ENCODE peak calls at places on chromosome 1, in seven cellular contexts. One of them, this sample, is unnamed.

GRCh38 chr1:19981170-19981506 is 1.7 kb upstream of the PLA2G2A start:
- DNase-seq in GM12878: no peak
- DNase-seq in HCT116: no peak
- DNase-seq in K562: no peak
- DNase-seq in SK-N-SH: no peak
- DNase-seq in HepG2: no peak
- DNase-seq in H1: no peak
- DNase-seq in this sample: no peak

GRCh38 chr1:178169649-178170048 is 75.7 kb downstream of the RASAL2 start:
- DNase-seq in GM12878: no peak
- DNase-seq in HCT116: no peak
- DNase-seq in K562: no peak
- DNase-seq in SK-N-SH: no peak
- DNase-seq in HepG2: no peak
- DNase-seq in H1: no peak
- DNase-seq in this sample: no peak

GRCh38 chr1:108049083-108049819 is 84.3 kb upstream of the VAV3 start:
- DNase-seq in GM12878: no peak
- DNase-seq in HCT116: no peak
- DNase-seq in K562: peak; percentile 21
- DNase-seq in SK-N-SH: peak; percentile 18
- DNase-seq in HepG2: no peak
- DNase-seq in H1: no peak
- DNase-seq in this sample: no peak

GRCh38 chr1:6235302-6235680 is 473 bp downstream of the ICMT start:
- DNase-seq in GM12878: no peak
- DNase-seq in HCT116: no peak
- DNase-seq in K562: peak; percentile 51
- DNase-seq in SK-N-SH: no peak
- DNase-seq in HepG2: no peak
- DNase-seq in H1: no peak
- DNase-seq in this sample: no peak

GRCh38 chr1:196558424-196558823 is 49.8 kb downstream of the KCNT2 start:
- DNase-seq in GM12878: no peak
- DNase-seq in HCT116: no peak
- DNase-seq in K562: no peak
- DNase-seq in SK-N-SH: no peak
- DNase-seq in HepG2: no peak
- DNase-seq in H1: no peak
- DNase-seq in this sample: peak; percentile 44

GRCh38 chr1:211534545-211535291 is 42.8 kb upstream of the RD3 start:
- DNase-seq in GM12878: no peak
- DNase-seq in HCT116: no peak
- DNase-seq in K562: no peak
- DNase-seq in SK-N-SH: no peak
- DNase-seq in HepG2: no peak
- DNase-seq in H1: no peak
- DNase-seq in this sample: no peak

GRCh38 chr1:117607471-117607870 is 1.6 kb downstream of the TENT5C start:
- DNase-seq in GM12878: no peak
- DNase-seq in HCT116: no peak
- DNase-seq in K562: peak; percentile 53
- DNase-seq in SK-N-SH: no peak
- DNase-seq in HepG2: no peak
- DNase-seq in H1: no peak
- DNase-seq in this sample: no peak

GRCh38 chr1:21508580-21509350 is 458 bp upstream of the ALPL start:
- DNase-seq in GM12878: no peak
- DNase-seq in HCT116: no peak
- DNase-seq in K562: peak; percentile 82
- DNase-seq in SK-N-SH: peak; percentile 97
- DNase-seq in HepG2: no peak
- DNase-seq in H1: peak; percentile 67
- DNase-seq in this sample: peak; percentile 48

GRCh38 chr1:235860829-235861228 is 5.9 kb downstream of the LYST start:
- DNase-seq in GM12878: no peak
- DNase-seq in HCT116: no peak
- DNase-seq in K562: no peak
- DNase-seq in SK-N-SH: no peak
- DNase-seq in HepG2: no peak
- DNase-seq in H1: no peak
- DNase-seq in this sample: no peak

GRCh38 chr1:181062800-181063428 is 25.6 kb upstream of the IER5 start:
- DNase-seq in GM12878: peak; percentile 87
- DNase-seq in HCT116: no peak
- DNase-seq in K562: no peak
- DNase-seq in SK-N-SH: no peak
- DNase-seq in HepG2: no peak
- DNase-seq in H1: no peak
- DNase-seq in this sample: no peak

GRCh38 chr1:59672851-59673574 is 141.7 kb upstream of the HOOK1 start:
- DNase-seq in GM12878: no peak
- DNase-seq in HCT116: peak; percentile 56
- DNase-seq in K562: no peak
- DNase-seq in SK-N-SH: no peak
- DNase-seq in HepG2: peak; percentile 63
- DNase-seq in H1: no peak
- DNase-seq in this sample: no peak
- TF ChIP-seq JUND in GM12878: no peak
- TF ChIP-seq JUND in HCT116: peak; percentile 92
- TF ChIP-seq JUND in K562: no peak
- TF ChIP-seq JUND in SK-N-SH: peak; percentile 84
- TF ChIP-seq JUND in HepG2: no peak
- TF ChIP-seq JUND in H1: peak; percentile 69
- TF ChIP-seq JUND in this sample: no peak

GRCh38 chr1:170935231-170935630 is at the start of gene MROH9:
- DNase-seq in GM12878: no peak
- DNase-seq in HCT116: no peak
- DNase-seq in K562: no peak
- DNase-seq in SK-N-SH: no peak
- DNase-seq in HepG2: no peak
- DNase-seq in H1: no peak
- DNase-seq in this sample: no peak
- TF ChIP-seq JUND in GM12878: no peak
- TF ChIP-seq JUND in HCT116: no peak
- TF ChIP-seq JUND in K562: no peak
- TF ChIP-seq JUND in SK-N-SH: no peak
- TF ChIP-seq JUND in HepG2: no peak
- TF ChIP-seq JUND in H1: no peak
- TF ChIP-seq JUND in this sample: no peak

GRCh38 chr1:81650741-81651140 is 150.0 kb upstream of the ADGRL2 start:
- DNase-seq in GM12878: no peak
- DNase-seq in HCT116: no peak
- DNase-seq in K562: no peak
- DNase-seq in SK-N-SH: no peak
- DNase-seq in HepG2: no peak
- DNase-seq in H1: no peak
- DNase-seq in this sample: no peak
- TF ChIP-seq JUND in GM12878: no peak
- TF ChIP-seq JUND in HCT116: no peak
- TF ChIP-seq JUND in K562: no peak
- TF ChIP-seq JUND in SK-N-SH: no peak
- TF ChIP-seq JUND in HepG2: no peak
- TF ChIP-seq JUND in H1: no peak
- TF ChIP-seq JUND in this sample: no peak

GRCh38 chr1:3673381-3674099 is 21.2 kb downstream of the TP73 start:
- DNase-seq in GM12878: peak; percentile 68
- DNase-seq in HCT116: no peak
- DNase-seq in K562: no peak
- DNase-seq in SK-N-SH: no peak
- DNase-seq in HepG2: no peak
- DNase-seq in H1: no peak
- DNase-seq in this sample: no peak
- TF ChIP-seq JUND in GM12878: no peak
- TF ChIP-seq JUND in HCT116: no peak
- TF ChIP-seq JUND in K562: no peak
- TF ChIP-seq JUND in SK-N-SH: no peak
- TF ChIP-seq JUND in HepG2: no peak
- TF ChIP-seq JUND in H1: no peak
- TF ChIP-seq JUND in this sample: no peak